ENCODE peak calls at places on chromosomes 5 and 9, in four cellular contexts. One of them, this sample, is unnamed.

GRCh38 chr9:34685591-34685990 is 5.5 kb downstream of the CCL19 start:
- DNase-seq in activated CD8-positive, alpha-beta memory T cell treated with anti-CD3 and anti-CD28 coated beads, Interleukin-2, amount 10 ng/mL, durations not matched to agents 7 days and 5 days: no peak
- DNase-seq in RPMI7951: no peak
- DNase-seq in stimulated activated CD4-positive, alpha-beta T cell treated with anti-CD3 and anti-CD28 coated beads, TNF-alpha, amount 100 ng/mL, for 24 hours: no peak
- DNase-seq in this sample: no peak

GRCh38 chr9:18142964-18143363 is 331.0 kb upstream of the ADAMTSL1 start:
- DNase-seq in RPMI7951: no peak
- DNase-seq in activated CD8-positive, alpha-beta memory T cell treated with anti-CD3 and anti-CD28 coated beads, Interleukin-2, amount 10 ng/mL, durations not matched to agents 7 days and 5 days: no peak
- DNase-seq in stimulated activated CD4-positive, alpha-beta T cell treated with anti-CD3 and anti-CD28 coated beads, TNF-alpha, amount 100 ng/mL, for 24 hours: no peak
- DNase-seq in this sample: no peak

GRCh38 chr9:100346836-100347235 is 5.9 kb downstream of the TEX10 start:
- DNase-seq in stimulated activated CD4-positive, alpha-beta T cell treated with anti-CD3 and anti-CD28 coated beads, TNF-alpha, amount 100 ng/mL, for 24 hours: no peak
- DNase-seq in RPMI7951: no peak
- DNase-seq in activated CD8-positive, alpha-beta memory T cell treated with anti-CD3 and anti-CD28 coated beads, Interleukin-2, amount 10 ng/mL, durations not matched to agents 7 days and 5 days: no peak
- DNase-seq in this sample: no peak

GRCh38 chr5:90055831-90056328 is 353.7 kb downstream of the CETN3 start:
- DNase-seq in stimulated activated CD4-positive, alpha-beta T cell treated with anti-CD3 and anti-CD28 coated beads, TNF-alpha, amount 100 ng/mL, for 24 hours: no peak
- DNase-seq in activated CD8-positive, alpha-beta memory T cell treated with anti-CD3 and anti-CD28 coated beads, Interleukin-2, amount 10 ng/mL, durations not matched to agents 7 days and 5 days: no peak
- DNase-seq in RPMI7951: peak; percentile 1
- DNase-seq in this sample: no peak

GRCh38 chr5:119174578-119175163 is 103.8 kb downstream of the DMXL1 start:
- DNase-seq in stimulated activated CD4-positive, alpha-beta T cell treated with anti-CD3 and anti-CD28 coated beads, TNF-alpha, amount 100 ng/mL, for 24 hours: no peak
- DNase-seq in RPMI7951: no peak
- DNase-seq in activated CD8-positive, alpha-beta memory T cell treated with anti-CD3 and anti-CD28 coated beads, Interleukin-2, amount 10 ng/mL, durations not matched to agents 7 days and 5 days: no peak
- DNase-seq in this sample: no peak

GRCh38 chr9:115630126-115630840 is 512.3 kb upstream of the TNC start:
- DNase-seq in stimulated activated CD4-positive, alpha-beta T cell treated with anti-CD3 and anti-CD28 coated beads, TNF-alpha, amount 100 ng/mL, for 24 hours: no peak
- DNase-seq in activated CD8-positive, alpha-beta memory T cell treated with anti-CD3 and anti-CD28 coated beads, Interleukin-2, amount 10 ng/mL, durations not matched to agents 7 days and 5 days: no peak
- DNase-seq in RPMI7951: peak; percentile 64
- DNase-seq in this sample: no peak

GRCh38 chr9:22529426-22530199 is 83.0 kb downstream of the DMRTA1 start:
- DNase-seq in RPMI7951: peak; percentile 61
- DNase-seq in stimulated activated CD4-positive, alpha-beta T cell treated with anti-CD3 and anti-CD28 coated beads, TNF-alpha, amount 100 ng/mL, for 24 hours: no peak
- DNase-seq in activated CD8-positive, alpha-beta memory T cell treated with anti-CD3 and anti-CD28 coated beads, Interleukin-2, amount 10 ng/mL, durations not matched to agents 7 days and 5 days: no peak
- DNase-seq in this sample: no peak

GRCh38 chr9:130825051-130825651 is 9.9 kb upstream of the ABL1 start:
- DNase-seq in stimulated activated CD4-positive, alpha-beta T cell treated with anti-CD3 and anti-CD28 coated beads, TNF-alpha, amount 100 ng/mL, for 24 hours: no peak
- DNase-seq in activated CD8-positive, alpha-beta memory T cell treated with anti-CD3 and anti-CD28 coated beads, Interleukin-2, amount 10 ng/mL, durations not matched to agents 7 days and 5 days: no peak
- DNase-seq in RPMI7951: peak; percentile 54
- DNase-seq in this sample: no peak

GRCh38 chr5:93790401-93790800 is 49.0 kb upstream of the POU5F2 start:
- DNase-seq in stimulated activated CD4-positive, alpha-beta T cell treated with anti-CD3 and anti-CD28 coated beads, TNF-alpha, amount 100 ng/mL, for 24 hours: no peak
- DNase-seq in RPMI7951: no peak
- DNase-seq in activated CD8-positive, alpha-beta memory T cell treated with anti-CD3 and anti-CD28 coated beads, Interleukin-2, amount 10 ng/mL, durations not matched to agents 7 days and 5 days: no peak
- DNase-seq in this sample: no peak

GRCh38 chr9:132505961-132506691 is 76.3 kb upstream of the BARHL1 start:
- DNase-seq in RPMI7951: no peak
- DNase-seq in activated CD8-positive, alpha-beta memory T cell treated with anti-CD3 and anti-CD28 coated beads, Interleukin-2, amount 10 ng/mL, durations not matched to agents 7 days and 5 days: no peak
- DNase-seq in stimulated activated CD4-positive, alpha-beta T cell treated with anti-CD3 and anti-CD28 coated beads, TNF-alpha, amount 100 ng/mL, for 24 hours: no peak
- DNase-seq in this sample: no peak

GRCh38 chr9:107158321-107158720 is 124.8 kb upstream of the RAD23B start:
- DNase-seq in activated CD8-positive, alpha-beta memory T cell treated with anti-CD3 and anti-CD28 coated beads, Interleukin-2, amount 10 ng/mL, durations not matched to agents 7 days and 5 days: no peak
- DNase-seq in stimulated activated CD4-positive, alpha-beta T cell treated with anti-CD3 and anti-CD28 coated beads, TNF-alpha, amount 100 ng/mL, for 24 hours: no peak
- DNase-seq in RPMI7951: peak; percentile 50
- DNase-seq in this sample: no peak

GRCh38 chr9:106588601-106589000 is 274.4 kb upstream of the ZNF462 start:
- DNase-seq in stimulated activated CD4-positive, alpha-beta T cell treated with anti-CD3 and anti-CD28 coated beads, TNF-alpha, amount 100 ng/mL, for 24 hours: no peak
- DNase-seq in RPMI7951: peak; percentile 95
- DNase-seq in activated CD8-positive, alpha-beta memory T cell treated with anti-CD3 and anti-CD28 coated beads, Interleukin-2, amount 10 ng/mL, durations not matched to agents 7 days and 5 days: no peak
- DNase-seq in this sample: no peak

GRCh38 chr9:118829334-118829733 is 539.9 kb downstream of the BRINP1 start:
- DNase-seq in stimulated activated CD4-positive, alpha-beta T cell treated with anti-CD3 and anti-CD28 coated beads, TNF-alpha, amount 100 ng/mL, for 24 hours: no peak
- DNase-seq in activated CD8-positive, alpha-beta memory T cell treated with anti-CD3 and anti-CD28 coated beads, Interleukin-2, amount 10 ng/mL, durations not matched to agents 7 days and 5 days: no peak
- DNase-seq in RPMI7951: peak; percentile 29
- DNase-seq in this sample: no peak

GRCh38 chr9:35604578-35605335 is at the start of gene TESK1:
- DNase-seq in activated CD8-positive, alpha-beta memory T cell treated with anti-CD3 and anti-CD28 coated beads, Interleukin-2, amount 10 ng/mL, durations not matched to agents 7 days and 5 days: peak; percentile 91
- DNase-seq in RPMI7951: peak; percentile 56
- DNase-seq in stimulated activated CD4-positive, alpha-beta T cell treated with anti-CD3 and anti-CD28 coated beads, TNF-alpha, amount 100 ng/mL, for 24 hours: peak; percentile 57
- DNase-seq in this sample: peak; percentile 93

GRCh38 chr5:129098488-129099183 is 4.1 kb downstream of the ISOC1 start:
- DNase-seq in activated CD8-positive, alpha-beta memory T cell treated with anti-CD3 and anti-CD28 coated beads, Interleukin-2, amount 10 ng/mL, durations not matched to agents 7 days and 5 days: no peak
- DNase-seq in stimulated activated CD4-positive, alpha-beta T cell treated with anti-CD3 and anti-CD28 coated beads, TNF-alpha, amount 100 ng/mL, for 24 hours: no peak
- DNase-seq in RPMI7951: no peak
- DNase-seq in this sample: no peak

GRCh38 chr5:113224605-113225065 is 210.2 kb downstream of the TSSK1B start:
- DNase-seq in stimulated activated CD4-positive, alpha-beta T cell treated with anti-CD3 and anti-CD28 coated beads, TNF-alpha, amount 100 ng/mL, for 24 hours: no peak
- DNase-seq in RPMI7951: peak; percentile 59
- DNase-seq in activated CD8-positive, alpha-beta memory T cell treated with anti-CD3 and anti-CD28 coated beads, Interleukin-2, amount 10 ng/mL, durations not matched to agents 7 days and 5 days: no peak
- DNase-seq in this sample: no peak

GRCh38 chr5:123367739-123368138 is 55.5 kb downstream of the CEP120 start:
- DNase-seq in stimulated activated CD4-positive, alpha-beta T cell treated with anti-CD3 and anti-CD28 coated beads, TNF-alpha, amount 100 ng/mL, for 24 hours: no peak
- DNase-seq in activated CD8-positive, alpha-beta memory T cell treated with anti-CD3 and anti-CD28 coated beads, Interleukin-2, amount 10 ng/mL, durations not matched to agents 7 days and 5 days: no peak
- DNase-seq in RPMI7951: peak; percentile 1
- DNase-seq in this sample: no peak

GRCh38 chr9:95087659-95088242 is 229.8 kb downstream of the FANCC start:
- DNase-seq in RPMI7951: no peak
- DNase-seq in activated CD8-positive, alpha-beta memory T cell treated with anti-CD3 and anti-CD28 coated beads, Interleukin-2, amount 10 ng/mL, durations not matched to agents 7 days and 5 days: no peak
- DNase-seq in stimulated activated CD4-positive, alpha-beta T cell treated with anti-CD3 and anti-CD28 coated beads, TNF-alpha, amount 100 ng/mL, for 24 hours: no peak
- DNase-seq in this sample: no peak

GRCh38 chr9:131671150-131671549 is 68.7 kb downstream of the RAPGEF1 start:
- DNase-seq in RPMI7951: no peak
- DNase-seq in activated CD8-positive, alpha-beta memory T cell treated with anti-CD3 and anti-CD28 coated beads, Interleukin-2, amount 10 ng/mL, durations not matched to agents 7 days and 5 days: no peak
- DNase-seq in stimulated activated CD4-positive, alpha-beta T cell treated with anti-CD3 and anti-CD28 coated beads, TNF-alpha, amount 100 ng/mL, for 24 hours: no peak
- DNase-seq in this sample: no peak

GRCh38 chr5:149060325-149060724 is 2.5 kb downstream of the SH3TC2 start:
- DNase-seq in activated CD8-positive, alpha-beta memory T cell treated with anti-CD3 and anti-CD28 coated beads, Interleukin-2, amount 10 ng/mL, durations not matched to agents 7 days and 5 days: no peak
- DNase-seq in RPMI7951: peak; percentile 88
- DNase-seq in stimulated activated CD4-positive, alpha-beta T cell treated with anti-CD3 and anti-CD28 coated beads, TNF-alpha, amount 100 ng/mL, for 24 hours: no peak
- DNase-seq in this sample: no peak

GRCh38 chr9:136019681-136020060 is 58.5 kb upstream of the UBAC1 start:
- DNase-seq in stimulated activated CD4-positive, alpha-beta T cell treated with anti-CD3 and anti-CD28 coated beads, TNF-alpha, amount 100 ng/mL, for 24 hours: no peak
- DNase-seq in RPMI7951: no peak
- DNase-seq in activated CD8-positive, alpha-beta memory T cell treated with anti-CD3 and anti-CD28 coated beads, Interleukin-2, amount 10 ng/mL, durations not matched to agents 7 days and 5 days: no peak
- DNase-seq in this sample: no peak

GRCh38 chr5:68264024-68264956 is 48.7 kb downstream of the PIK3R1 start:
- DNase-seq in stimulated activated CD4-positive, alpha-beta T cell treated with anti-CD3 and anti-CD28 coated beads, TNF-alpha, amount 100 ng/mL, for 24 hours: no peak
- DNase-seq in activated CD8-positive, alpha-beta memory T cell treated with anti-CD3 and anti-CD28 coated beads, Interleukin-2, amount 10 ng/mL, durations not matched to agents 7 days and 5 days: no peak
- DNase-seq in RPMI7951: no peak
- DNase-seq in this sample: no peak

GRCh38 chr9:16179566-16179965 is 626.7 kb downstream of the CCDC171 start:
- DNase-seq in RPMI7951: no peak
- DNase-seq in activated CD8-positive, alpha-beta memory T cell treated with anti-CD3 and anti-CD28 coated beads, Interleukin-2, amount 10 ng/mL, durations not matched to agents 7 days and 5 days: no peak
- DNase-seq in stimulated activated CD4-positive, alpha-beta T cell treated with anti-CD3 and anti-CD28 coated beads, TNF-alpha, amount 100 ng/mL, for 24 hours: no peak
- DNase-seq in this sample: peak; percentile 80

GRCh38 chr5:5965132-5965531 is 413.2 kb downstream of the MED10 start:
- DNase-seq in RPMI7951: no peak
- DNase-seq in stimulated activated CD4-positive, alpha-beta T cell treated with anti-CD3 and anti-CD28 coated beads, TNF-alpha, amount 100 ng/mL, for 24 hours: no peak
- DNase-seq in activated CD8-positive, alpha-beta memory T cell treated with anti-CD3 and anti-CD28 coated beads, Interleukin-2, amount 10 ng/mL, durations not matched to agents 7 days and 5 days: no peak
- DNase-seq in this sample: no peak

GRCh38 chr9:113964740-113965095 is 88.6 kb downstream of the ZNF618 start:
- DNase-seq in RPMI7951: no peak
- DNase-seq in stimulated activated CD4-positive, alpha-beta T cell treated with anti-CD3 and anti-CD28 coated beads, TNF-alpha, amount 100 ng/mL, for 24 hours: no peak
- DNase-seq in activated CD8-positive, alpha-beta memory T cell treated with anti-CD3 and anti-CD28 coated beads, Interleukin-2, amount 10 ng/mL, durations not matched to agents 7 days and 5 days: no peak
- DNase-seq in this sample: no peak

GRCh38 chr9:80417211-80417773 is 845.5 kb downstream of the TLE4 start:
- DNase-seq in RPMI7951: no peak
- DNase-seq in activated CD8-positive, alpha-beta memory T cell treated with anti-CD3 and anti-CD28 coated beads, Interleukin-2, amount 10 ng/mL, durations not matched to agents 7 days and 5 days: no peak
- DNase-seq in stimulated activated CD4-positive, alpha-beta T cell treated with anti-CD3 and anti-CD28 coated beads, TNF-alpha, amount 100 ng/mL, for 24 hours: no peak
- DNase-seq in this sample: no peak

GRCh38 chr9:20584968-20585643 is 37.2 kb downstream of the MLLT3 start:
- DNase-seq in RPMI7951: no peak
- DNase-seq in stimulated activated CD4-positive, alpha-beta T cell treated with anti-CD3 and anti-CD28 coated beads, TNF-alpha, amount 100 ng/mL, for 24 hours: no peak
- DNase-seq in activated CD8-positive, alpha-beta memory T cell treated with anti-CD3 and anti-CD28 coated beads, Interleukin-2, amount 10 ng/mL, durations not matched to agents 7 days and 5 days: no peak
- DNase-seq in this sample: no peak

GRCh38 chr5:27093296-27093695 is 54.9 kb upstream of the CDH9 start:
- DNase-seq in activated CD8-positive, alpha-beta memory T cell treated with anti-CD3 and anti-CD28 coated beads, Interleukin-2, amount 10 ng/mL, durations not matched to agents 7 days and 5 days: no peak
- DNase-seq in stimulated activated CD4-positive, alpha-beta T cell treated with anti-CD3 and anti-CD28 coated beads, TNF-alpha, amount 100 ng/mL, for 24 hours: no peak
- DNase-seq in RPMI7951: peak; percentile 30
- DNase-seq in this sample: no peak

GRCh38 chr5:122858451-122858850 is 13.0 kb downstream of the SNX24 start:
- DNase-seq in stimulated activated CD4-positive, alpha-beta T cell treated with anti-CD3 and anti-CD28 coated beads, TNF-alpha, amount 100 ng/mL, for 24 hours: no peak
- DNase-seq in activated CD8-positive, alpha-beta memory T cell treated with anti-CD3 and anti-CD28 coated beads, Interleukin-2, amount 10 ng/mL, durations not matched to agents 7 days and 5 days: no peak
- DNase-seq in RPMI7951: no peak
- DNase-seq in this sample: no peak

GRCh38 chr5:65892801-65893200 is 33.6 kb upstream of the ERBIN start:
- DNase-seq in RPMI7951: no peak
- DNase-seq in activated CD8-positive, alpha-beta memory T cell treated with anti-CD3 and anti-CD28 coated beads, Interleukin-2, amount 10 ng/mL, durations not matched to agents 7 days and 5 days: no peak
- DNase-seq in stimulated activated CD4-positive, alpha-beta T cell treated with anti-CD3 and anti-CD28 coated beads, TNF-alpha, amount 100 ng/mL, for 24 hours: no peak
- DNase-seq in this sample: no peak

GRCh38 chr5:96718635-96719077 is 56.5 kb downstream of the CAST start:
- DNase-seq in activated CD8-positive, alpha-beta memory T cell treated with anti-CD3 and anti-CD28 coated beads, Interleukin-2, amount 10 ng/mL, durations not matched to agents 7 days and 5 days: no peak
- DNase-seq in stimulated activated CD4-positive, alpha-beta T cell treated with anti-CD3 and anti-CD28 coated beads, TNF-alpha, amount 100 ng/mL, for 24 hours: no peak
- DNase-seq in RPMI7951: peak; percentile 83
- DNase-seq in this sample: no peak